ENCODE peak calls at places on chromosomes 4 and X, in ten cellular contexts. Z is small intestine; A is mesenteric fat pad; C is NCI-H2227 treated with DMSO at 0.1 percent for 48 hours; D is sigmoid colon; J is activated T-helper 2 cell treated with anti-CD3 and anti-CD28 coated beads, Interferon-gamma antibody, Interleukin-2, Interleukin-4, amounts not matched to agents 10 μg/mL and 5 μg/mL and 100 μg/mL, durations not matched to agents 14 hours and 24 hours and 36 hours; F is AG04449; N is AG20443; R is NCI-H774; Q is AG08396. L is an unnamed sample.

GRCh38 chrX:71976753-71977152 is 66.1 kb downstream of the NHSL2 start:
- DNase-seq in C (no peak), Q (no peak), F (no peak), R (no peak), Z (no peak), J (no peak), A (no peak), N (no peak), D (no peak), L (no peak)

GRCh38 chrX:75746891-75747639 is 38.0 kb downstream of the MAGEE2 start:
- DNase-seq in Q (peak), Z (peak), J (peak), R (peak), F (no peak), D (no peak), A (peak), N (peak), C (peak), L (peak)

GRCh38 chrX:24347871-24348270 is 12.6 kb upstream of the SUPT20HL1 start:
- DNase-seq in F (no peak), Z (no peak), A (no peak), J (no peak), N (no peak), C (no peak), Q (no peak), D (no peak), R (no peak), L (no peak)

GRCh38 chr4:33107813-33108212 is 2387.6 kb downstream of the PCDH7 start:
- DNase-seq in R (no peak), A (no peak), Z (no peak), J (no peak), C (no peak), F (no peak), Q (no peak), D (no peak), N (peak), L (no peak)

GRCh38 chr4:115844180-115844579 is 730.8 kb upstream of the NDST4 start:
- DNase-seq in D (no peak), N (no peak), A (no peak), R (no peak), Q (no peak), F (no peak), Z (peak), C (no peak), J (no peak), L (no peak)

GRCh38 chr4:141134051-141134450 is 782 bp upstream of the RNF150 start:
- DNase-seq in Z (no peak), A (no peak), R (no peak), C (no peak), N (peak), J (no peak), Q (peak), D (no peak), F (no peak), L (peak)

GRCh38 chr4:77047037-77047436 is 28.8 kb downstream of the CCNI start:
- DNase-seq in D (no peak), A (no peak), F (no peak), Q (no peak), N (no peak), C (no peak), Z (peak), J (no peak), R (no peak), L (no peak)

GRCh38 chr4:164138521-164138920 is 615.4 kb upstream of the SMIM31 start:
- DNase-seq in C (no peak), F (no peak), R (no peak), N (no peak), A (no peak), D (no peak), J (no peak), Q (no peak), Z (no peak), L (no peak)

GRCh38 chrX:109954333-109954732 is 48.6 kb upstream of the TMEM164 start:
- DNase-seq in R (no peak), Q (no peak), D (no peak), F (no peak), Z (no peak), J (no peak), C (no peak), A (no peak), N (peak), L (peak)

GRCh38 chr4:155787113-155787710 is 28.4 kb downstream of the GUCY1B1 start:
- DNase-seq in D (no peak), F (no peak), Q (peak), R (peak), N (peak), A (no peak), C (peak), J (no peak), Z (peak), L (peak)

GRCh38 chr4:85854543-85854942 is 379.6 kb downstream of the ARHGAP24 start:
- DNase-seq in F (no peak), A (no peak), C (no peak), R (no peak), J (no peak), D (no peak), Q (no peak), N (no peak), Z (no peak), L (no peak)

GRCh38 chr4:16225996-16226815 is at the start of gene TAPT1:
- DNase-seq in R (peak), A (peak), Q (peak), Z (peak), F (no peak), N (peak), J (peak), C (peak), D (peak), L (peak)

GRCh38 chrX:18931972-18932371 is 51.9 kb downstream of the PHKA2 start:
- DNase-seq in Q (peak), N (peak), D (no peak), Z (peak), C (peak), R (no peak), J (no peak), A (no peak), F (no peak), L (no peak)

GRCh38 chr4:183658362-183659028 is 490 bp downstream of the RWDD4 start:
- DNase-seq in Z (peak), A (no peak), C (peak), J (no peak), N (peak), F (no peak), R (no peak), D (peak), Q (peak), L (no peak)

GRCh38 chr4:105296672-105297071 is 150.0 kb downstream of the TET2 start:
- DNase-seq in Z (no peak), A (no peak), R (no peak), F (no peak), J (no peak), N (no peak), D (no peak), Q (no peak), C (no peak), L (no peak)

GRCh38 chrX:9379697-9380551 is 84.9 kb upstream of the TBL1X start:
- DNase-seq in A (no peak), C (no peak), J (no peak), F (no peak), Z (peak), Q (peak), D (no peak), R (no peak), N (peak), L (peak)

GRCh38 chrX:13681595-13681994 is 7.3 kb upstream of the RAB9A start:
- DNase-seq in F (no peak), Z (no peak), J (no peak), A (no peak), Q (no peak), D (no peak), C (no peak), R (no peak), N (no peak), L (no peak)

GRCh38 chr4:169089004-169089403 is 78.9 kb upstream of the CBR4 start:
- DNase-seq in J (no peak), F (no peak), C (no peak), N (no peak), Z (no peak), D (no peak), Q (no peak), R (no peak), A (no peak), L (no peak)

GRCh38 chr4:6799091-6799490 is 16.6 kb downstream of the KIAA0232 start:
- DNase-seq in J (no peak), C (no peak), R (no peak), N (no peak), D (no peak), Z (no peak), F (no peak), A (no peak), Q (no peak), L (no peak)

GRCh38 chr4:174873931-174874330 is 44.2 kb upstream of the ADAM29 start:
- DNase-seq in C (peak), Z (no peak), Q (no peak), J (no peak), F (no peak), A (no peak), R (no peak), N (no peak), D (no peak), L (no peak)

GRCh38 chrX:41265615-41266014 is 68.3 kb upstream of the DDX3X start:
- DNase-seq in J (peak), F (no peak), C (peak), A (no peak), Q (peak), Z (no peak), N (peak), D (peak), R (no peak), L (peak)

GRCh38 chr4:143782521-143782920 is 82.0 kb upstream of the FREM3 start:
- DNase-seq in F (no peak), J (no peak), Z (no peak), D (no peak), N (no peak), C (no peak), A (no peak), Q (no peak), R (no peak), L (no peak)

GRCh38 chr4:98642991-98643426 is 15.4 kb downstream of the TSPAN5 start:
- DNase-seq in R (no peak), C (no peak), F (no peak), N (no peak), Z (peak), Q (no peak), D (no peak), A (no peak), J (no peak), L (peak)

GRCh38 chr4:78552398-78553396 is 1.1 kb downstream of the ANXA3 start:
- DNase-seq in J (no peak), A (no peak), Z (no peak), R (no peak), D (no peak), Q (no peak), F (no peak), C (no peak), N (no peak), L (no peak)

GRCh38 chrX:30364229-30364628 is 55.0 kb upstream of the NR0B1 start:
- DNase-seq in R (peak), D (no peak), F (no peak), Q (no peak), N (no peak), J (no peak), Z (no peak), A (no peak), C (no peak), L (no peak)

GRCh38 chr4:108155373-108155772 is 13.4 kb downstream of the LEF1 start:
- DNase-seq in F (no peak), D (no peak), Z (no peak), A (no peak), J (no peak), N (no peak), C (no peak), R (no peak), Q (no peak), L (no peak)

GRCh38 chr4:7803992-7804758 is 135.5 kb downstream of the AFAP1 start:
- DNase-seq in A (peak), R (peak), F (no peak), Z (peak), J (peak), N (peak), C (no peak), D (peak), Q (peak), L (peak)

GRCh38 chr4:105710678-105711077 is 2.1 kb downstream of the GSTCD start:
- DNase-seq in F (no peak), N (no peak), Q (no peak), R (no peak), J (no peak), C (peak), Z (no peak), D (no peak), A (no peak), L (peak)

GRCh38 chr4:24137963-24138601 is 248.2 kb upstream of the PPARGC1A start:
- DNase-seq in Q (no peak), R (no peak), N (no peak), D (no peak), F (no peak), J (no peak), Z (peak), A (no peak), C (no peak), L (no peak)

L was measured in HFFc6.